ENCODE peak calls at places on chromosomes 5 and 9, in nine cellular contexts. One of them, this sample, is unnamed.

GRCh38 chr5:166677891-166678290 is 1613.6 kb upstream of the WWC1 start:
- DNase-seq in H9: no peak
- DNase-seq in ovary: no peak
- DNase-seq in nephron progenitor cell: no peak
- DNase-seq in endothelial cell: no peak
- DNase-seq in mammary epithelial cell: no peak
- DNase-seq in choroid plexus epithelial cell: no peak
- DNase-seq in thyroid gland: no peak
- DNase-seq in astrocyte: no peak
- DNase-seq in this sample: no peak

GRCh38 chr9:114347675-114348074 is 18.0 kb downstream of the ORM2 start:
- DNase-seq in H9: no peak
- DNase-seq in ovary: no peak
- DNase-seq in nephron progenitor cell: no peak
- DNase-seq in endothelial cell: no peak
- DNase-seq in mammary epithelial cell: no peak
- DNase-seq in choroid plexus epithelial cell: no peak
- DNase-seq in thyroid gland: no peak
- DNase-seq in astrocyte: no peak
- DNase-seq in this sample: no peak

GRCh38 chr5:148401604-148402003 is 17.8 kb downstream of the FBXO38 start:
- DNase-seq in H9: no peak
- DNase-seq in ovary: no peak
- DNase-seq in nephron progenitor cell: no peak
- DNase-seq in endothelial cell: no peak
- DNase-seq in mammary epithelial cell: no peak
- DNase-seq in choroid plexus epithelial cell: peak; percentile 31
- DNase-seq in thyroid gland: no peak
- DNase-seq in astrocyte: no peak
- DNase-seq in this sample: peak; percentile 66

GRCh38 chr9:26677965-26678745 is 214.4 kb downstream of the CAAP1 start:
- DNase-seq in H9: no peak
- DNase-seq in ovary: no peak
- DNase-seq in nephron progenitor cell: no peak
- DNase-seq in endothelial cell: no peak
- DNase-seq in mammary epithelial cell: peak; percentile 23
- DNase-seq in choroid plexus epithelial cell: no peak
- DNase-seq in thyroid gland: no peak
- DNase-seq in astrocyte: no peak
- DNase-seq in this sample: peak; percentile 44

GRCh38 chr9:96394832-96395496 is 11.5 kb upstream of the SLC35D2 start:
- DNase-seq in H9: no peak
- DNase-seq in ovary: no peak
- DNase-seq in nephron progenitor cell: no peak
- DNase-seq in endothelial cell: no peak
- DNase-seq in mammary epithelial cell: no peak
- DNase-seq in choroid plexus epithelial cell: no peak
- DNase-seq in thyroid gland: no peak
- DNase-seq in astrocyte: no peak
- DNase-seq in this sample: no peak

GRCh38 chr5:163248333-163248732 is 189.1 kb upstream of the CCNG1 start:
- DNase-seq in H9: no peak
- DNase-seq in ovary: no peak
- DNase-seq in nephron progenitor cell: no peak
- DNase-seq in endothelial cell: no peak
- DNase-seq in mammary epithelial cell: no peak
- DNase-seq in choroid plexus epithelial cell: no peak
- DNase-seq in thyroid gland: no peak
- DNase-seq in astrocyte: peak; percentile 62
- DNase-seq in this sample: peak; percentile 85

GRCh38 chr9:120701248-120701647 is 13.0 kb downstream of the MEGF9 start:
- DNase-seq in H9: no peak
- DNase-seq in ovary: no peak
- DNase-seq in nephron progenitor cell: no peak
- DNase-seq in endothelial cell: no peak
- DNase-seq in mammary epithelial cell: no peak
- DNase-seq in choroid plexus epithelial cell: no peak
- DNase-seq in thyroid gland: no peak
- DNase-seq in astrocyte: no peak
- DNase-seq in this sample: no peak

GRCh38 chr9:136110082-136111061 is 8.3 kb downstream of the TMEM250 start:
- DNase-seq in H9: peak; percentile 66
- DNase-seq in ovary: peak; percentile 56
- DNase-seq in nephron progenitor cell: no peak
- DNase-seq in endothelial cell: no peak
- DNase-seq in mammary epithelial cell: no peak
- DNase-seq in choroid plexus epithelial cell: peak; percentile 59
- DNase-seq in thyroid gland: no peak
- DNase-seq in astrocyte: no peak
- DNase-seq in this sample: peak; percentile 19

GRCh38 chr9:108207611-108208051 is 648.2 kb downstream of the ACTL7B start:
- DNase-seq in H9: no peak
- DNase-seq in ovary: no peak
- DNase-seq in nephron progenitor cell: no peak
- DNase-seq in endothelial cell: no peak
- DNase-seq in mammary epithelial cell: no peak
- DNase-seq in choroid plexus epithelial cell: peak; percentile 38
- DNase-seq in thyroid gland: no peak
- DNase-seq in astrocyte: no peak
- DNase-seq in this sample: no peak

DNA sequence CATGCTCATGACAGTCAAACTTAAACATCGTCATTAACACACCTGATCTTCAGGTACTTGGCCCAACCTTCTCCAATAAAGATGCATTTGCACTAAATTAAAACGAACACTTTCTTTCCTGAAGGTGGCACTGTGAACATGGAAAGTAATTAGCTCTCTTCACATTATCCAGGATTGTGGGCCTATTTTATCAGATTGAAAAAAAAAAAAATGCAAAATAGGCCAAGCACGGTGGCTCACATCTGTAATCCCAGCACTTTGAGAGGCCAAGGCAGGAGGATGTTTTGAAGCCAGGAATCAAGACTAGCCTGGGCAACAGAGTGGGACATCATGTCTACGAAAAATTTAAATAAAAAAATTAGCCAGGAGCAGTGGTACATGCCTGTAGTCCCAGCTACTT is 14.4 kb upstream of the CDC20B start:
- DNase-seq in H9: no peak
- DNase-seq in ovary: no peak
- DNase-seq in nephron progenitor cell: no peak
- DNase-seq in endothelial cell: no peak
- DNase-seq in mammary epithelial cell: peak; percentile 42
- DNase-seq in choroid plexus epithelial cell: peak; percentile 28
- DNase-seq in thyroid gland: no peak
- DNase-seq in astrocyte: no peak
- DNase-seq in this sample: peak; percentile 44
- TF ChIP-seq CTCF in H9: peak; percentile 57
- TF ChIP-seq CTCF in ovary: no peak
- TF ChIP-seq CTCF in nephron progenitor cell: no peak
- TF ChIP-seq CTCF in endothelial cell: no peak
- TF ChIP-seq CTCF in mammary epithelial cell: peak; percentile 42
- TF ChIP-seq CTCF in choroid plexus epithelial cell: peak; percentile 36
- TF ChIP-seq CTCF in thyroid gland: peak; percentile 48
- TF ChIP-seq CTCF in astrocyte: no peak
- TF ChIP-seq CTCF in this sample: peak; percentile 41

GRCh38 chr5:174751154-174751990 is 27.0 kb downstream of the MSX2 start:
- DNase-seq in H9: peak; percentile 52
- DNase-seq in ovary: no peak
- DNase-seq in nephron progenitor cell: peak; percentile 72
- DNase-seq in endothelial cell: no peak
- DNase-seq in mammary epithelial cell: peak; percentile 14
- DNase-seq in choroid plexus epithelial cell: peak; percentile 8
- DNase-seq in thyroid gland: no peak
- DNase-seq in astrocyte: peak; percentile 11
- DNase-seq in this sample: no peak

GRCh38 chr5:174752121-174752520 is 27.7 kb downstream of the MSX2 start:
- DNase-seq in H9: no peak
- DNase-seq in ovary: no peak
- DNase-seq in nephron progenitor cell: no peak
- DNase-seq in endothelial cell: no peak
- DNase-seq in mammary epithelial cell: no peak
- DNase-seq in choroid plexus epithelial cell: no peak
- DNase-seq in thyroid gland: no peak
- DNase-seq in astrocyte: no peak
- DNase-seq in this sample: no peak

GRCh38 chr5:174750720-174751119 is 26.3 kb downstream of the MSX2 start:
- DNase-seq in H9: no peak
- DNase-seq in ovary: no peak
- DNase-seq in nephron progenitor cell: no peak
- DNase-seq in endothelial cell: no peak
- DNase-seq in mammary epithelial cell: peak; percentile 33
- DNase-seq in choroid plexus epithelial cell: peak; percentile 65
- DNase-seq in thyroid gland: no peak
- DNase-seq in astrocyte: peak; percentile 69
- DNase-seq in this sample: no peak

GRCh38 chr5:174759091-174759490 is 34.7 kb downstream of the MSX2 start:
- DNase-seq in H9: no peak
- DNase-seq in ovary: no peak
- DNase-seq in nephron progenitor cell: no peak
- DNase-seq in endothelial cell: no peak
- DNase-seq in mammary epithelial cell: no peak
- DNase-seq in choroid plexus epithelial cell: no peak
- DNase-seq in thyroid gland: no peak
- DNase-seq in astrocyte: no peak
- DNase-seq in this sample: peak; percentile 6

GRCh38 chr5:174755103-174755502 is 30.7 kb downstream of the MSX2 start:
- DNase-seq in H9: no peak
- DNase-seq in ovary: no peak
- DNase-seq in nephron progenitor cell: no peak
- DNase-seq in endothelial cell: no peak
- DNase-seq in mammary epithelial cell: no peak
- DNase-seq in choroid plexus epithelial cell: peak; percentile 38
- DNase-seq in thyroid gland: no peak
- DNase-seq in astrocyte: no peak
- DNase-seq in this sample: peak; percentile 29
- TF ChIP-seq CTCF in H9: peak; percentile 43
- TF ChIP-seq CTCF in ovary: no peak
- TF ChIP-seq CTCF in nephron progenitor cell: peak; percentile 35
- TF ChIP-seq CTCF in endothelial cell: peak; percentile 14
- TF ChIP-seq CTCF in mammary epithelial cell: peak; percentile 11
- TF ChIP-seq CTCF in choroid plexus epithelial cell: peak; percentile 57
- TF ChIP-seq CTCF in thyroid gland: no peak
- TF ChIP-seq CTCF in astrocyte: peak; percentile 41
- TF ChIP-seq CTCF in this sample: peak; percentile 56

GRCh38 chr5:133343196-133343595 is 269.1 kb downstream of the FSTL4 start:
- DNase-seq in H9: no peak
- DNase-seq in ovary: no peak
- DNase-seq in nephron progenitor cell: no peak
- DNase-seq in endothelial cell: no peak
- DNase-seq in mammary epithelial cell: no peak
- DNase-seq in choroid plexus epithelial cell: no peak
- DNase-seq in thyroid gland: peak; percentile 9
- DNase-seq in astrocyte: no peak
- DNase-seq in this sample: no peak

GRCh38 chr5:133340002-133340755 is 272.2 kb downstream of the FSTL4 start:
- DNase-seq in H9: no peak
- DNase-seq in ovary: no peak
- DNase-seq in nephron progenitor cell: no peak
- DNase-seq in endothelial cell: no peak
- DNase-seq in mammary epithelial cell: no peak
- DNase-seq in choroid plexus epithelial cell: no peak
- DNase-seq in thyroid gland: no peak
- DNase-seq in astrocyte: no peak
- DNase-seq in this sample: peak; percentile 2

GRCh38 chr5:133340822-133341221 is 271.5 kb downstream of the FSTL4 start:
- DNase-seq in H9: no peak
- DNase-seq in ovary: no peak
- DNase-seq in nephron progenitor cell: no peak
- DNase-seq in endothelial cell: no peak
- DNase-seq in mammary epithelial cell: no peak
- DNase-seq in choroid plexus epithelial cell: no peak
- DNase-seq in thyroid gland: no peak
- DNase-seq in astrocyte: no peak
- DNase-seq in this sample: no peak

GRCh38 chr5:133341296-133341695 is 271.0 kb downstream of the FSTL4 start:
- DNase-seq in H9: no peak
- DNase-seq in ovary: no peak
- DNase-seq in nephron progenitor cell: no peak
- DNase-seq in endothelial cell: no peak
- DNase-seq in mammary epithelial cell: no peak
- DNase-seq in choroid plexus epithelial cell: no peak
- DNase-seq in thyroid gland: no peak
- DNase-seq in astrocyte: no peak
- DNase-seq in this sample: no peak

DNA sequence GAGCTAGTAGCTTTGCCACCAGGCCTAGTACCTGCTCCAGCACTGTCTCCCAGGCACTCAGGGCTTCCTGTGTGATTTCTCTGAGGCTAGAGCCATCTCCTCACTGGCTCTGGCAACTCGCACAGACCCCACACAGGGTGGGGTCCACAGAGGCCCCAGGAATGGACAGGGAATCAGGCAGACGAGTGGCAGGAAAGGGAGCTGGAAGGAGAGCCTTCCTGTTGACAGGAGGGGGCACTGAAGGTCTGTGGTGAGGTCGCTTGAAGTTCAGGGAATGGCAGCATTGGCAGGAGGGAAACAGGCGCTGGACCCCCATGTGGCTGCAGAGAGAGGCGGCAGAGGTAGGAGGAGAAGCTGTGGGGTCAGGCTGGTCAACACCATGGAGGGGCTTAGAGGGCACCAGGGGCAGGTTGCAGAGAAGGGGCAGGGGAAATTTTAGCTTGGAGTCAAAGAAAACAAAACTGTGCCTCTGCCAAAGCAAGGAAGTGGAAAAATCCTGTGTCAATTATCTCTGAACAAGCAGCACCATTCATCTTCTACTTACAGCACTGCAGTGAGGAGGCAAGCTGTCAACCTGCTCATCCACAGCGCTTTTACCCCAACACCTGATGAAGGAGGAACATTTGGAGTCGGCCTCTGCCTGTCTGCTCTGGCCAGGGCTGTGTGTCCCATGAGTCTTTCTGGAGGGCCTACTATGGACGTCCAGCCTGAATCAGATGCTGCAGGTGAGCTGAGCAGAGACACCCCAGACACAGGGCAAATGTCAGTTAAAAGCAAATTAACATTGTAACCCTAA is 270.2 kb downstream of the FSTL4 start:
- DNase-seq in H9: no peak
- DNase-seq in ovary: no peak
- DNase-seq in nephron progenitor cell: no peak
- DNase-seq in endothelial cell: peak; percentile 22
- DNase-seq in mammary epithelial cell: no peak
- DNase-seq in choroid plexus epithelial cell: no peak
- DNase-seq in thyroid gland: no peak
- DNase-seq in astrocyte: no peak
- DNase-seq in this sample: no peak
- TF ChIP-seq CTCF in H9: peak; percentile 45
- TF ChIP-seq CTCF in ovary: no peak
- TF ChIP-seq CTCF in nephron progenitor cell: no peak
- TF ChIP-seq CTCF in endothelial cell: no peak
- TF ChIP-seq CTCF in mammary epithelial cell: no peak
- TF ChIP-seq CTCF in choroid plexus epithelial cell: no peak
- TF ChIP-seq CTCF in thyroid gland: no peak
- TF ChIP-seq CTCF in astrocyte: no peak
- TF ChIP-seq CTCF in this sample: no peak

DNA sequence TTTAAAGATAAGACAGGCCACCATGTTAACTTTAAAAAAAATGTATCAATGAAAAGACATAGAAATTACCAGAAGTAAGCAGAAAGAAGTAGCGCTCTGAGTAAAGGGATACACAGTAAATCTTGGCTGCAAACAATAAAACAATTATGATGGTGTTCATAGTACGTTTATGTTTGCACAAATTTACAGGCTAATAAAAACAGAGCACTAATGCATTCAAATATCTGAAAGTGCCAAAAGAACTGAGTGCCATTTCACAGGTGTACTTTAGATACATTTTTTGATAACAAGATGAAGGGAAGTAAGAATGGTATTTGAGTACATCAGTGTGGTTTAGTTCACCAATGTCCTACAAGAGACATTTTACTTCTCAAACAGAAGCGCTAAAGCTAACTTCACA is 32.9 kb upstream of the ALDH1A1 start:
- DNase-seq in H9: no peak
- DNase-seq in ovary: no peak
- DNase-seq in nephron progenitor cell: no peak
- DNase-seq in endothelial cell: no peak
- DNase-seq in mammary epithelial cell: no peak
- DNase-seq in choroid plexus epithelial cell: no peak
- DNase-seq in thyroid gland: no peak
- DNase-seq in astrocyte: no peak
- DNase-seq in this sample: no peak
- TF ChIP-seq CTCF in H9: no peak
- TF ChIP-seq CTCF in ovary: no peak
- TF ChIP-seq CTCF in nephron progenitor cell: no peak
- TF ChIP-seq CTCF in endothelial cell: no peak
- TF ChIP-seq CTCF in mammary epithelial cell: no peak
- TF ChIP-seq CTCF in choroid plexus epithelial cell: no peak
- TF ChIP-seq CTCF in thyroid gland: no peak
- TF ChIP-seq CTCF in astrocyte: no peak
- TF ChIP-seq CTCF in this sample: no peak

This sample was measured in PC-3.